ENCODE peak calls at places on chromosomes 1 and 21, in ten cellular contexts. I is A549; L is cardiac muscle cell; P is PC-3; S is WERI-Rb-1; R is K562; T is DND-41; A is CD8-positive, alpha-beta T cell; M is A673; K is lung. G is an unnamed sample. For H3K9me3, the result is how much of the 10 kb centered on the place peaks cover.

GRCh38 chr1:25003457-25004190 is 73.5 kb upstream of the RUNX3 start:
- DNase-seq in I (no peak), L (no peak), P (peak), S (no peak), R (no peak), T (no peak), A (no peak), M (no peak), K (no peak), G (no peak)

GRCh38 chr1:16905112-16905855 is 9.5 kb downstream of the RNU1-2 start:
- DNase-seq in I (peak), L (peak), P (peak), S (peak), R (peak), T (peak), A (peak), M (peak), K (no peak), G (no peak)

GRCh38 chr1:160708821-160709220 is 2.8 kb downstream of the CD48 start:
- DNase-seq in I (no peak), L (no peak), P (no peak), S (no peak), R (no peak), T (peak), A (peak), M (no peak), K (no peak), G (no peak)

GRCh38 chr21:45152265-45152746 is 77.9 kb downstream of the ADARB1 start:
- DNase-seq in I (no peak), L (peak), P (no peak), S (peak), R (peak), T (peak), A (peak), M (peak), K (no peak), G (no peak)

GRCh38 chr1:111734426-111734825 is 4.8 kb downstream of the INKA2 start:
- DNase-seq in I (no peak), L (no peak), P (no peak), S (no peak), R (no peak), T (no peak), A (peak), M (no peak), K (no peak), G (no peak)

GRCh38 chr1:103265551-103265950 is 157.2 kb upstream of the COL11A1 start:
- DNase-seq in I (peak), L (peak), P (no peak), S (no peak), R (no peak), T (no peak), A (no peak), M (peak), K (no peak), G (no peak)

GRCh38 chr1:82108843-82109242 is 308.1 kb downstream of the ADGRL2 start:
- DNase-seq in I (no peak), L (no peak), P (no peak), S (no peak), R (no peak), T (no peak), A (no peak), M (no peak), K (no peak), G (no peak)

GRCh38 chr1:114956570-114956969 is 73.1 kb upstream of the TSHB start:
- DNase-seq in I (peak), L (peak), P (peak), S (peak), R (no peak), T (no peak), A (no peak), M (peak), K (no peak), G (no peak)

GRCh38 chr1:109631513-109632260 is 12.1 kb downstream of the AMPD2 start:
- DNase-seq in I (no peak), L (no peak), P (no peak), S (no peak), R (no peak), T (no peak), A (no peak), M (no peak), K (peak), G (no peak)

GRCh38 chr1:26469558-26469957 is 2.7 kb upstream of the HMGN2 start:
- DNase-seq in I (no peak), L (no peak), P (no peak), S (peak), R (no peak), T (no peak), A (no peak), M (peak), K (no peak), G (no peak)

GRCh38 chr1:76075188-76075489 is 593 bp downstream of the ST6GALNAC3 start:
- DNase-seq in I (no peak), L (no peak), P (no peak), S (peak), R (no peak), T (no peak), A (no peak), M (no peak), K (no peak), G (no peak)

GRCh38 chr21:38363684-38364083 is 106.9 kb downstream of the KCNJ15 start:
- DNase-seq in I (no peak), L (no peak), P (no peak), S (no peak), R (no peak), T (no peak), A (no peak), M (no peak), K (no peak), G (no peak)

GRCh38 chr1:25837253-25837875 is 17.6 kb downstream of the MTFR1L start:
- DNase-seq in I (peak), L (no peak), P (peak), S (no peak), R (no peak), T (no peak), A (no peak), M (no peak), K (no peak), G (no peak)

GRCh38 chr1:225681231-225681630 is 28.3 kb upstream of the ENAH start:
- DNase-seq in I (no peak), L (no peak), P (no peak), S (no peak), R (no peak), T (no peak), A (no peak), M (no peak), K (no peak), G (no peak)

GRCh38 chr21:35491114-35491513 is 442.0 kb upstream of the RUNX1 start:
- DNase-seq in I (no peak), L (peak), P (no peak), S (no peak), R (no peak), T (no peak), A (no peak), M (no peak), K (no peak), G (no peak)

GRCh38 chr21:41848533-41848932 is 30.6 kb downstream of the PRDM15 start:
- DNase-seq in I (no peak), L (no peak), P (no peak), S (no peak), R (no peak), T (no peak), A (no peak), M (no peak), K (no peak), G (no peak)

GRCh38 chr1:4687943-4688342 is 33.5 kb downstream of the AJAP1 start:
- DNase-seq in I (no peak), L (no peak), P (no peak), S (no peak), R (no peak), T (no peak), A (no peak), M (no peak), K (no peak), G (no peak)

GRCh38 chr1:17684810-17685209 is 70.3 kb upstream of the ACTL8 start:
- DNase-seq in I (no peak), L (no peak), P (no peak), S (peak), R (no peak), T (no peak), A (no peak), M (no peak), K (no peak), G (no peak)

GRCh38 chr1:54069792-54070548 is 16.6 kb downstream of the TCEANC2 start:
- DNase-seq in I (peak), L (peak), P (peak), S (peak), R (peak), T (no peak), A (no peak), M (peak), K (no peak), G (no peak)

GRCh38 chr21:38839683-38840286 is 34.1 kb downstream of the ETS2 start:
- DNase-seq in I (peak), L (no peak), P (peak), S (no peak), R (no peak), T (no peak), A (no peak), M (no peak), K (no peak), G (no peak)

GRCh38 chr21:26964379-26964778 is 2.5 kb downstream of the ADAMTS5 start:
- DNase-seq in I (no peak), L (no peak), P (no peak), S (no peak), R (no peak), T (no peak), A (no peak), M (no peak), K (peak), G (peak)

GRCh38 chr1:199759268-199759724 is 268.2 kb upstream of the NR5A2 start:
- DNase-seq in I (peak), L (no peak), P (peak), S (no peak), R (no peak), T (no peak), A (no peak), M (no peak), K (no peak), G (no peak)

GRCh38 chr1:52186449-52186848 is 44.6 kb downstream of the ZFYVE9 start:
- DNase-seq in I (no peak), L (no peak), P (no peak), S (no peak), R (no peak), T (no peak), A (no peak), M (no peak), K (no peak), G (no peak)

GRCh38 chr1:7302873-7303272 is 468.2 kb upstream of the VAMP3 start:
- DNase-seq in I (peak), L (no peak), P (no peak), S (no peak), R (no peak), T (no peak), A (no peak), M (peak), K (peak), G (no peak)

GRCh38 chr1:183822081-183822611 is 17.2 kb downstream of the RGL1 start:
- DNase-seq in I (no peak), L (no peak), P (peak), S (no peak), R (no peak), T (no peak), A (no peak), M (no peak), K (no peak), G (peak)

GRCh38 chr1:100387209-100387608 is 34.9 kb downstream of the CDC14A start:
- DNase-seq in I (no peak), L (no peak), P (no peak), S (no peak), R (no peak), T (no peak), A (no peak), M (no peak), K (no peak), G (no peak)

GRCh38 chr1:21670059-21670881 is 1.1 kb upstream of the RAP1GAP start:
- DNase-seq in I (no peak), L (no peak), P (no peak), S (no peak), R (no peak), T (no peak), A (no peak), M (no peak), K (no peak), G (peak)

GRCh38 chr1:85289207-85289847 is 12.9 kb upstream of the BCL10 start:
- DNase-seq in I (peak), L (no peak), P (peak), S (no peak), R (no peak), T (no peak), A (no peak), M (no peak), K (no peak), G (no peak)

GRCh38 chr1:235502601-235503332 is 1.5 kb downstream of the B3GALNT2 start:
- DNase-seq in I (no peak), L (no peak), P (peak), S (no peak), R (no peak), T (no peak), A (no peak), M (no peak), K (no peak), G (no peak)

GRCh38 chr1:111204211-111204883 is 3.9 kb upstream of the DENND2D start:
- DNase-seq in I (peak), L (no peak), P (no peak), S (no peak), R (no peak), T (peak), A (peak), M (no peak), K (peak), G (no peak)

GRCh38 chr21:26448751-26449150 is 124.3 kb downstream of the CYYR1 start:
- DNase-seq in I (no peak), L (no peak), P (no peak), S (no peak), R (no peak), T (no peak), A (no peak), M (no peak), K (no peak), G (no peak)

GRCh38 chr1:153506831-153507413 is 28.9 kb downstream of the S100A6 start:
- DNase-seq in I (peak), L (no peak), P (peak), S (no peak), R (no peak), T (no peak), A (no peak), M (no peak), K (peak), G (peak)

GRCh38 chr1:155979525-155980343 is 1.4 kb upstream of the ARHGEF2 start:
- DNase-seq in I (no peak), L (peak), P (no peak), S (no peak), R (peak), T (no peak), A (no peak), M (no peak), K (no peak), G (peak)

GRCh38 chr1:53368314-53369033 is 40.6 kb upstream of the LRP8 start:
- DNase-seq in I (no peak), L (no peak), P (no peak), S (peak), R (no peak), T (no peak), A (no peak), M (no peak), K (no peak), G (no peak)

GRCh38 chr1:221089803-221090202 is 210.6 kb downstream of the HLX start:
- DNase-seq in I (no peak), L (no peak), P (no peak), S (no peak), R (no peak), T (no peak), A (no peak), M (no peak), K (no peak), G (no peak)

GRCh38 chr1:147647796-147648633 is 22.3 kb downstream of the ACP6 start:
- DNase-seq in I (no peak), L (no peak), P (no peak), S (peak), R (no peak), T (no peak), A (peak), M (no peak), K (no peak), G (no peak)

GRCh38 chr1:233446935-233447334 is 119.4 kb downstream of the MAP3K21 start:
- DNase-seq in I (no peak), L (no peak), P (no peak), S (no peak), R (no peak), T (no peak), A (no peak), M (no peak), K (no peak), G (no peak)
- H3K9me3 ChIP-seq in I (under half), L (under half), P (under half), S (under half), R (under half), T (under half), A (under half), M (under half), K (under half), G (under half)

GRCh38 chr1:119653839-119654170 is 5.7 kb upstream of the ZNF697 start:
- DNase-seq in I (no peak), L (no peak), P (no peak), S (no peak), R (no peak), T (no peak), A (no peak), M (no peak), K (no peak), G (no peak)

GRCh38 chr1:119651641-119652040 is 3.6 kb upstream of the ZNF697 start:
- DNase-seq in I (no peak), L (no peak), P (no peak), S (no peak), R (no peak), T (no peak), A (no peak), M (no peak), K (no peak), G (no peak)

GRCh38 chr1:119652587-119652986 is 4.5 kb upstream of the ZNF697 start:
- DNase-seq in I (no peak), L (no peak), P (no peak), S (no peak), R (no peak), T (no peak), A (no peak), M (no peak), K (no peak), G (no peak)

GRCh38 chr1:119655160-119655559 is 7.1 kb upstream of the ZNF697 start:
- DNase-seq in I (no peak), L (no peak), P (no peak), S (no peak), R (no peak), T (no peak), A (no peak), M (no peak), K (no peak), G (no peak)

DNA sequence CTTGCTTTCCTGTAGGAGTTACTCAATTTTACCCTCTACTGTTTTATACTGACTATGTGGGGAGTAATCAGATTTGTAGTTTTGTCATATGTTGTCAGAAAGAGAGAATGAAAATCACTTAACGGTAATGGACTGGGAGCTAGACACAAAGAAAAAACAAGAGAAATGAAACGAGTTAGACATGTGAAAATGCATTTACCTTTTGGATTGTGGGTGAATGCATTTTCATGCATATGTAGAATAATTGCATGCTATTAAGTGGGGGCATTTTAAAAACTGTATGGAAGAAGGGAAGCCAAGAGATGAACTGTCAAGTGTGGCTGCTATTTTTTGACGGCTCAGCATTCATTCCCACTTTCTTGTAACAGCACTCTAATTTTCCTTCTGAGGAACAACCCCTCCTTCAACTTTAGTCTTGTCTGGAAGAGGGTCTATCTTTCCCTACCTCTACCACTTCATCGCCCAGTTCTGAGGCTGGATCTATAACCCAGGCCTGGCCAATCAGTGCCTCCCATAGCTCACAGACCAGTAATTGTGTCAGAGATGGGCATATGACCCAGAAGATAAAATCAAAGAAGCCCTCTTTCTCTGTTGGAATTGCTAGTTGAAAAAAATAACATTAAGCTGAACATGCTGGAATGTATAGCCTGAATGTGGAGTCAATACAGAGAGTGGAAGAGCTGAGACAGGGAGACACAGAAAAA is 5.2 kb upstream of the ZNF697 start:
- DNase-seq in I (no peak), L (no peak), P (no peak), S (no peak), R (no peak), T (no peak), A (no peak), M (no peak), K (no peak), G (no peak)
- H3K27ac ChIP-seq in I (no peak), L (no peak), P (no peak), S (no peak), R (no peak), T (no peak), A (no peak), M (no peak), K (no peak), G (peak)

DNA sequence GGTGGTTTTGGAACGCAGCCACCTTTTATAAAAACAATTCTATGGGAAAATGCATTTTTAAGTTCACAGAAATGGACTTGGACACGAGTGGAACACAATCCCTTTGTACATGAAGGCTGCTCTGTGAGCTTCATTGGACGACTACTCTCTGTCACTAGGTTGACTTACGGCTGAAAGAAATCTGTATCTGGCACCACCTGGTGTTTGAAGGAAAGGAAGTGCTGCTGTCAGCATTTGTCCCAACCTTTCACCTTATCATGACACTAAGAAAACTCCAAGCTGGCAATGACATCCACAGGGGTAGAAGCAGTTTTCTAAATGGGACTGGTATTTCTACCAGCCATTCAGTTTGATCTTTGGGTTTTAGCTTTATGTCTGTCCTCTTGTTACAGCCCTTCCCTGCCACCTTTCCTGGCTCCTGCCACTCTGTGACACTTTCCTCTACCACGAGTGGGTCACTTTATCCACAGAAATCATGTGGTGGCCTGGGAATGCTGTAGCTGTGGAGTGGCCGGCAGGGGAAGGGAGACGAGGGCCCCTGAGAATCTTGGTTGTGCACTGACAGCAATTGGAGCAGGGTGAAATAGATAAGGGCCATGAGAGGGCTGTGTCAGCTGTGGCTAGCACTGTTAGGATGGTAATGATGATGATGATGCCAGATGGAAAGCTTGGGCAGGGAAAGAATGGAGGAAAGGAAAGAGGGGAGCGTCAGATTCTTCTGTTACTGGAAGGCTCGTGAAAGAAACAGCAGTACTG is 85.2 kb downstream of the TBX19 start:
- DNase-seq in I (peak), L (peak), P (peak), S (no peak), R (peak), T (no peak), A (no peak), M (no peak), K (no peak), G (no peak)
- TF ChIP-seq CTCF in I (peak), L (no peak), P (peak), S (peak), R (peak), T (peak), A (no peak), M (peak), K (no peak), G (no peak)

GRCh38 chr1:23366598-23366997 is 3.0 kb downstream of the ZNF436 start:
- DNase-seq in I (no peak), L (no peak), P (peak), S (no peak), R (no peak), T (no peak), A (no peak), M (no peak), K (no peak), G (no peak)

GRCh38 chr1:23357112-23357908 is 12.3 kb downstream of the ZNF436 start:
- DNase-seq in I (no peak), L (no peak), P (no peak), S (no peak), R (no peak), T (no peak), A (no peak), M (no peak), K (no peak), G (no peak)

GRCh38 chr1:23358310-23358709 is 11.3 kb downstream of the ZNF436 start:
- DNase-seq in I (no peak), L (no peak), P (no peak), S (no peak), R (no peak), T (no peak), A (no peak), M (no peak), K (no peak), G (no peak)

GRCh38 chr1:23366146-23366545 is 3.5 kb downstream of the ZNF436 start:
- DNase-seq in I (no peak), L (no peak), P (no peak), S (no peak), R (no peak), T (no peak), A (no peak), M (no peak), K (no peak), G (no peak)

DNA sequence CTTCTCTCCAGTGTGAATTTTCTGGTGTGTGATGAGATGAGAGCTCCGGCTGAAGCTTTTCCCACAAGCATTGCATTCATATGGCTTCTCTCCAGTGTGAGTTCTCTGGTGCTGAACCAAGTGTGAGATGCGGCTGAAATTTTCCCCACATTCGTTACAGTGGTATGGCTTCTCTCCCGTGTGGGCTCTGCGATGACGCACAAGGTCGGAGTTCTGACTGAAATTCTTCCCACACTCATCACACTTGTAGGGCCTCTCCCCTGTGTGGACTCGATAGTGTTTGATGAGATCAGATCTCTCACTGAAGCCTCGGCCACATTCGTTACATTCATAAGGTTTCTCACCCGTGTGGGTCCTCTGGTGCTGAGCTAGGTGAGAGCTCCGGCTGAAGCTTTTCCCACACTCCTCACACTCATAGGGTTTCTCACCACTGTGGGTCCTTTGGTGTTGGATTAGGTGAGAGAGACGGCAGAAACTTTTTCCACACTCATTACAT is 7.4 kb downstream of the ZNF436 start:
- DNase-seq in I (peak), L (peak), P (no peak), S (no peak), R (no peak), T (no peak), A (no peak), M (no peak), K (no peak), G (no peak)
- H3K9me3 ChIP-seq in I (half or more), L (under half), P (under half), S (under half), R (under half), T (under half), A (under half), M (half or more), K (under half), G (under half)

G was measured in uterus.